ENCODE peak calls at places on chromosomes 16 and 17, in nine cellular contexts. One of them, this sample, is unnamed. For H3K4me1, the result is how much of the 10 kb centered on the place peaks cover.

GRCh38 chr16:28291651-28292626 is at the start of gene SBK1:
- DNase-seq in heart right ventricle: peak
- DNase-seq in PC-3: peak
- DNase-seq in thoracic aorta: no peak
- DNase-seq in ovary: peak
- DNase-seq in uterus: peak
- DNase-seq in fibroblast of lung: peak
- DNase-seq in SK-N-SH: peak
- DNase-seq in spleen: peak
- DNase-seq in this sample: peak

GRCh38 chr16:23048164-23048563 is 101.1 kb downstream of the USP31 start:
- DNase-seq in thoracic aorta: no peak
- DNase-seq in spleen: no peak
- DNase-seq in PC-3: peak
- DNase-seq in fibroblast of lung: no peak
- DNase-seq in ovary: no peak
- DNase-seq in SK-N-SH: no peak
- DNase-seq in uterus: no peak
- DNase-seq in heart right ventricle: no peak
- DNase-seq in this sample: no peak

GRCh38 chr17:66976781-66977201 is 12.3 kb downstream of the CACNG4 start:
- DNase-seq in spleen: no peak
- DNase-seq in ovary: no peak
- DNase-seq in heart right ventricle: no peak
- DNase-seq in fibroblast of lung: no peak
- DNase-seq in thoracic aorta: no peak
- DNase-seq in SK-N-SH: peak
- DNase-seq in PC-3: peak
- DNase-seq in uterus: no peak
- DNase-seq in this sample: peak

GRCh38 chr16:38941-39892 is 14.2 kb downstream of the POLR3K start:
- DNase-seq in SK-N-SH: no peak
- DNase-seq in thoracic aorta: no peak
- DNase-seq in fibroblast of lung: no peak
- DNase-seq in heart right ventricle: no peak
- DNase-seq in uterus: no peak
- DNase-seq in ovary: no peak
- DNase-seq in spleen: peak
- DNase-seq in PC-3: peak
- DNase-seq in this sample: no peak

GRCh38 chr17:73139296-73139695 is 25.5 kb upstream of the SSTR2 start:
- DNase-seq in spleen: no peak
- DNase-seq in heart right ventricle: no peak
- DNase-seq in ovary: no peak
- DNase-seq in thoracic aorta: no peak
- DNase-seq in PC-3: no peak
- DNase-seq in uterus: no peak
- DNase-seq in fibroblast of lung: no peak
- DNase-seq in SK-N-SH: no peak
- DNase-seq in this sample: no peak

GRCh38 chr16:58026139-58026704 is 668 bp downstream of the MMP15 start:
- DNase-seq in thoracic aorta: no peak
- DNase-seq in spleen: peak
- DNase-seq in PC-3: peak
- DNase-seq in ovary: peak
- DNase-seq in heart right ventricle: peak
- DNase-seq in fibroblast of lung: peak
- DNase-seq in uterus: no peak
- DNase-seq in SK-N-SH: peak
- DNase-seq in this sample: no peak

GRCh38 chr16:1428511-1428910 is 2.4 kb upstream of the PERCC1 start:
- DNase-seq in heart right ventricle: peak
- DNase-seq in uterus: no peak
- DNase-seq in ovary: no peak
- DNase-seq in spleen: peak
- DNase-seq in fibroblast of lung: no peak
- DNase-seq in PC-3: no peak
- DNase-seq in SK-N-SH: no peak
- DNase-seq in thoracic aorta: no peak
- DNase-seq in this sample: peak

GRCh38 chr16:56211471-56211944 is 20.2 kb downstream of the GNAO1 start:
- DNase-seq in PC-3: no peak
- DNase-seq in ovary: no peak
- DNase-seq in fibroblast of lung: no peak
- DNase-seq in spleen: no peak
- DNase-seq in uterus: no peak
- DNase-seq in heart right ventricle: no peak
- DNase-seq in SK-N-SH: no peak
- DNase-seq in thoracic aorta: no peak
- DNase-seq in this sample: no peak

GRCh38 chr17:56597495-56597990 is 4.0 kb downstream of the NOG start:
- DNase-seq in heart right ventricle: peak
- DNase-seq in spleen: no peak
- DNase-seq in uterus: no peak
- DNase-seq in thoracic aorta: no peak
- DNase-seq in PC-3: peak
- DNase-seq in ovary: no peak
- DNase-seq in fibroblast of lung: no peak
- DNase-seq in SK-N-SH: peak
- DNase-seq in this sample: peak

GRCh38 chr17:39144414-39144813 is 7.0 kb downstream of the PLXDC1 start:
- DNase-seq in uterus: peak
- DNase-seq in spleen: no peak
- DNase-seq in fibroblast of lung: peak
- DNase-seq in thoracic aorta: no peak
- DNase-seq in heart right ventricle: peak
- DNase-seq in SK-N-SH: no peak
- DNase-seq in ovary: peak
- DNase-seq in PC-3: peak
- DNase-seq in this sample: peak

GRCh38 chr17:63918305-63918704 is 334 bp downstream of the GH1 start:
- DNase-seq in ovary: no peak
- DNase-seq in SK-N-SH: no peak
- DNase-seq in uterus: no peak
- DNase-seq in heart right ventricle: no peak
- DNase-seq in thoracic aorta: no peak
- DNase-seq in spleen: no peak
- DNase-seq in fibroblast of lung: no peak
- DNase-seq in PC-3: peak
- DNase-seq in this sample: no peak

GRCh38 chr17:45235071-45236001 is 13.7 kb downstream of the FMNL1 start:
- DNase-seq in thoracic aorta: peak
- DNase-seq in heart right ventricle: peak
- DNase-seq in PC-3: peak
- DNase-seq in uterus: peak
- DNase-seq in ovary: peak
- DNase-seq in fibroblast of lung: peak
- DNase-seq in SK-N-SH: peak
- DNase-seq in spleen: peak
- DNase-seq in this sample: peak

GRCh38 chr16:83581994-83582747 is 225.6 kb upstream of the HSBP1 start:
- DNase-seq in fibroblast of lung: no peak
- DNase-seq in heart right ventricle: no peak
- DNase-seq in thoracic aorta: no peak
- DNase-seq in uterus: no peak
- DNase-seq in SK-N-SH: no peak
- DNase-seq in ovary: no peak
- DNase-seq in PC-3: no peak
- DNase-seq in spleen: no peak
- DNase-seq in this sample: no peak

GRCh38 chr17:4365628-4366311 is 705 bp downstream of the UBE2G1 start:
- DNase-seq in SK-N-SH: peak
- DNase-seq in heart right ventricle: peak
- DNase-seq in spleen: peak
- DNase-seq in ovary: peak
- DNase-seq in fibroblast of lung: no peak
- DNase-seq in uterus: peak
- DNase-seq in PC-3: no peak
- DNase-seq in thoracic aorta: no peak
- DNase-seq in this sample: peak

GRCh38 chr17:6548578-6549330 is 7.6 kb downstream of the PITPNM3 start:
- DNase-seq in heart right ventricle: no peak
- DNase-seq in thoracic aorta: no peak
- DNase-seq in uterus: no peak
- DNase-seq in ovary: no peak
- DNase-seq in PC-3: peak
- DNase-seq in fibroblast of lung: no peak
- DNase-seq in SK-N-SH: no peak
- DNase-seq in spleen: no peak
- DNase-seq in this sample: peak

GRCh38 chr17:8072727-8073461 is 14.6 kb downstream of the ALOX12B start:
- DNase-seq in heart right ventricle: no peak
- DNase-seq in thoracic aorta: no peak
- DNase-seq in PC-3: no peak
- DNase-seq in SK-N-SH: peak
- DNase-seq in ovary: no peak
- DNase-seq in spleen: peak
- DNase-seq in fibroblast of lung: no peak
- DNase-seq in uterus: no peak
- DNase-seq in this sample: no peak

GRCh38 chr16:68642436-68643064 is 2.6 kb upstream of the CDH3 start:
- DNase-seq in fibroblast of lung: no peak
- DNase-seq in heart right ventricle: no peak
- DNase-seq in thoracic aorta: no peak
- DNase-seq in uterus: peak
- DNase-seq in PC-3: no peak
- DNase-seq in spleen: no peak
- DNase-seq in SK-N-SH: peak
- DNase-seq in ovary: peak
- DNase-seq in this sample: peak

GRCh38 chr16:85682516-85682915 is 6.2 kb downstream of the GINS2 start:
- DNase-seq in fibroblast of lung: no peak
- DNase-seq in thoracic aorta: no peak
- DNase-seq in ovary: no peak
- DNase-seq in spleen: peak
- DNase-seq in uterus: no peak
- DNase-seq in heart right ventricle: no peak
- DNase-seq in SK-N-SH: no peak
- DNase-seq in PC-3: no peak
- DNase-seq in this sample: no peak

GRCh38 chr17:17144061-17144460 is 62.1 kb downstream of the PLD6 start:
- DNase-seq in ovary: no peak
- DNase-seq in uterus: no peak
- DNase-seq in thoracic aorta: no peak
- DNase-seq in fibroblast of lung: no peak
- DNase-seq in spleen: no peak
- DNase-seq in SK-N-SH: no peak
- DNase-seq in PC-3: no peak
- DNase-seq in heart right ventricle: no peak
- DNase-seq in this sample: no peak

GRCh38 chr17:17141279-17141678 is 64.9 kb downstream of the PLD6 start:
- DNase-seq in thoracic aorta: no peak
- DNase-seq in uterus: no peak
- DNase-seq in ovary: no peak
- DNase-seq in spleen: no peak
- DNase-seq in PC-3: no peak
- DNase-seq in fibroblast of lung: no peak
- DNase-seq in heart right ventricle: no peak
- DNase-seq in SK-N-SH: no peak
- DNase-seq in this sample: no peak

GRCh38 chr17:17143501-17143900 is 62.6 kb downstream of the PLD6 start:
- DNase-seq in thoracic aorta: no peak
- DNase-seq in fibroblast of lung: no peak
- DNase-seq in uterus: no peak
- DNase-seq in ovary: no peak
- DNase-seq in SK-N-SH: no peak
- DNase-seq in PC-3: no peak
- DNase-seq in heart right ventricle: no peak
- DNase-seq in spleen: no peak
- DNase-seq in this sample: no peak

GRCh38 chr17:17141860-17142552 is 64.1 kb downstream of the PLD6 start:
- DNase-seq in PC-3: no peak
- DNase-seq in SK-N-SH: peak
- DNase-seq in fibroblast of lung: peak
- DNase-seq in thoracic aorta: no peak
- DNase-seq in ovary: peak
- DNase-seq in heart right ventricle: no peak
- DNase-seq in spleen: no peak
- DNase-seq in uterus: no peak
- DNase-seq in this sample: peak

GRCh38 chr17:17142556-17142955 is 63.6 kb downstream of the PLD6 start:
- DNase-seq in fibroblast of lung: no peak
- DNase-seq in SK-N-SH: no peak
- DNase-seq in heart right ventricle: no peak
- DNase-seq in spleen: no peak
- DNase-seq in uterus: no peak
- DNase-seq in PC-3: no peak
- DNase-seq in thoracic aorta: no peak
- DNase-seq in ovary: no peak
- DNase-seq in this sample: no peak
- H3K4me1 ChIP-seq in fibroblast of lung: under half
- H3K4me1 ChIP-seq in SK-N-SH: under half
- H3K4me1 ChIP-seq in heart right ventricle: under half
- H3K4me1 ChIP-seq in spleen: under half
- H3K4me1 ChIP-seq in uterus: under half
- H3K4me1 ChIP-seq in PC-3: under half
- H3K4me1 ChIP-seq in thoracic aorta: under half
- H3K4me1 ChIP-seq in ovary: under half
- H3K4me1 ChIP-seq in this sample: under half

DNA sequence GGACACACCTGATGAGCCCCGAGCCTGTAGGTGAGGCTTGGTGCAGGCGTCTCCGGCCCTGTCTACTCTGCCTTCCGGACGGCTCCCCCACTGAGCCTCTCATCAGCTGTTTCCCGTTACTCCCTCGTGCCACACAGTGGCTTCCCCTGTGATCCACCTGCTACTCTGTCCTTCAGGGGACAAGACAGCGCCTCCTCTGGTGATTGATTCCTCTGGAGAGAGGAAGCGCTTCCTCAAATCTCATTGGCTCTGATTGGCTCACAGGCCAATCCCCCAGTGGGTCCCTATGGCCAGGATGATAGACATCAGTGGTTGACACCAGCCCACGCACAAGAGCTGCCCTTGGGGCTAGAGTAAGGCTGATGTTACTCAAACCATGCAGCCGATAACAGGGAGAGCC is 24.0 kb downstream of the RNF213 start:
- DNase-seq in thoracic aorta: no peak
- DNase-seq in ovary: no peak
- DNase-seq in heart right ventricle: no peak
- DNase-seq in fibroblast of lung: no peak
- DNase-seq in PC-3: peak
- DNase-seq in uterus: no peak
- DNase-seq in spleen: no peak
- DNase-seq in SK-N-SH: peak
- DNase-seq in this sample: no peak
- TF ChIP-seq CTCF in thoracic aorta: no peak
- TF ChIP-seq CTCF in ovary: no peak
- TF ChIP-seq CTCF in heart right ventricle: no peak
- TF ChIP-seq CTCF in fibroblast of lung: no peak
- TF ChIP-seq CTCF in PC-3: peak
- TF ChIP-seq CTCF in uterus: no peak
- TF ChIP-seq CTCF in spleen: no peak
- TF ChIP-seq CTCF in SK-N-SH: peak
- TF ChIP-seq CTCF in this sample: no peak

GRCh38 chr16:11307639-11308492 is 26.7 kb upstream of the PRM1 start:
- DNase-seq in fibroblast of lung: no peak
- DNase-seq in thoracic aorta: no peak
- DNase-seq in PC-3: no peak
- DNase-seq in ovary: no peak
- DNase-seq in heart right ventricle: no peak
- DNase-seq in SK-N-SH: no peak
- DNase-seq in spleen: no peak
- DNase-seq in uterus: no peak
- DNase-seq in this sample: no peak
- H3K4me1 ChIP-seq in fibroblast of lung: under half
- H3K4me1 ChIP-seq in thoracic aorta: under half
- H3K4me1 ChIP-seq in PC-3: under half
- H3K4me1 ChIP-seq in ovary: under half
- H3K4me1 ChIP-seq in heart right ventricle: under half
- H3K4me1 ChIP-seq in SK-N-SH: under half
- H3K4me1 ChIP-seq in spleen: half or more
- H3K4me1 ChIP-seq in uterus: under half
- H3K4me1 ChIP-seq in this sample: under half

GRCh38 chr17:48506246-48506645 is 24.6 kb downstream of the HOXB1 start:
- DNase-seq in ovary: no peak
- DNase-seq in heart right ventricle: no peak
- DNase-seq in uterus: no peak
- DNase-seq in thoracic aorta: no peak
- DNase-seq in spleen: no peak
- DNase-seq in fibroblast of lung: no peak
- DNase-seq in SK-N-SH: no peak
- DNase-seq in PC-3: no peak
- DNase-seq in this sample: no peak
- TF ChIP-seq CTCF in ovary: no peak
- TF ChIP-seq CTCF in heart right ventricle: no peak
- TF ChIP-seq CTCF in uterus: no peak
- TF ChIP-seq CTCF in thoracic aorta: no peak
- TF ChIP-seq CTCF in spleen: no peak
- TF ChIP-seq CTCF in fibroblast of lung: no peak
- TF ChIP-seq CTCF in SK-N-SH: peak
- TF ChIP-seq CTCF in PC-3: peak
- TF ChIP-seq CTCF in this sample: no peak

This sample was measured in cardiac muscle cell.